ENCODE peak calls at places on chromosomes 4 and X, in four cellular contexts. S is Peyer's patch, Q is endothelial cell of umbilical vein, D is heart left ventricle. T is an unnamed sample.

GRCh38 chr4:156778093-156778492 is 193.5 kb downstream of the PDGFC start:
- DNase-seq in S (no peak), Q (no peak), D (no peak), T (peak; percentile 67)

GRCh38 chrX:57286507-57287251 is at the start of gene FAAH2:
- DNase-seq in S (peak; percentile 81), Q (peak; percentile 1), D (no peak), T (no peak)

GRCh38 chrX:132671229-132671641 is 182.4 kb upstream of the MBNL3 start:
- DNase-seq in D (no peak), Q (no peak), S (no peak), T (no peak)

GRCh38 chr4:10982305-10982704 is 297.7 kb upstream of the CLNK start:
- DNase-seq in S (no peak), D (no peak), Q (no peak), T (no peak)

GRCh38 chrX:16838202-16839066 is 31.7 kb downstream of the RBBP7 start:
- DNase-seq in D (peak; percentile 58), Q (peak; percentile 85), S (no peak), T (peak; percentile 92)

GRCh38 chr4:113686950-113687718 is 74.4 kb downstream of the CAMK2D start:
- DNase-seq in S (no peak), D (no peak), Q (no peak), T (peak; percentile 83)

GRCh38 chrX:72569786-72570185 is 2.9 kb downstream of the HDAC8 start:
- DNase-seq in Q (peak; percentile 22), D (no peak), S (no peak), T (peak; percentile 89)

GRCh38 chr4:16294455-16294854 is 68.2 kb upstream of the TAPT1 start:
- DNase-seq in S (no peak), D (no peak), Q (no peak), T (peak; percentile 38)

GRCh38 chr4:8232748-8233147 is 33.7 kb downstream of the SH3TC1 start:
- DNase-seq in Q (no peak), S (no peak), D (no peak), T (no peak)

GRCh38 chrX:78643874-78644273 is 15.3 kb downstream of the RTL3 start:
- DNase-seq in Q (no peak), S (no peak), D (no peak), T (no peak)

GRCh38 chr4:85005865-85006377 is 39.4 kb upstream of the WDFY3 start:
- DNase-seq in D (no peak), S (no peak), Q (peak; percentile 54), T (peak; percentile 90)

GRCh38 chrX:34365482-34365881 is 233.4 kb upstream of the FAM47A start:
- DNase-seq in D (no peak), S (no peak), Q (peak; percentile 65), T (peak; percentile 53)

GRCh38 chrX:4182010-4182806 is 468.8 kb upstream of the PRKX start:
- DNase-seq in D (no peak), Q (no peak), S (no peak), T (no peak)

GRCh38 chr4:15402146-15402545 is 25.7 kb upstream of the C1QTNF7 start:
- DNase-seq in D (no peak), S (no peak), Q (no peak), T (peak; percentile 50)

GRCh38 chr4:172680701-172681100 is 487.9 kb upstream of the GALNT7 start:
- DNase-seq in S (no peak), D (no peak), Q (no peak), T (peak; percentile 4)

GRCh38 chr4:169071781-169072180 is 61.7 kb upstream of the CBR4 start:
- DNase-seq in D (no peak), Q (no peak), S (no peak), T (peak; percentile 66)

GRCh38 chrX:153845842-153846241 is 15.5 kb upstream of the PDZD4 start:
- DNase-seq in Q (no peak), S (no peak), D (no peak), T (peak; percentile 1)

GRCh38 chr4:159146454-159146853 is 43.6 kb downstream of the RAPGEF2 start:
- DNase-seq in Q (no peak), S (no peak), D (no peak), T (no peak)

GRCh38 chrX:39238017-39238416 is 436.8 kb downstream of the MID1IP1 start:
- DNase-seq in Q (no peak), D (no peak), S (no peak), T (no peak)

GRCh38 chr4:25564836-25565235 is 90.8 kb upstream of the SLC34A2 start:
- DNase-seq in S (no peak), D (no peak), Q (no peak), T (no peak)
- TF ChIP-seq CTCF in S (no peak), D (no peak), Q (no peak), T (no peak)

GRCh38 chr4:2412534-2412884 is 5.9 kb downstream of the ZFYVE28 start:
- DNase-seq in D (no peak), S (peak; percentile 89), Q (no peak), T (no peak)
- H3K4me3 ChIP-seq in D (no peak overlapping the region), S (peak overlapping the region; percentile 40), Q (peak overlapping the region; percentile 18), T (peak overlapping the region; percentile 62)

GRCh38 chr4:121252224-121252806 is 88.2 kb upstream of the TNIP3 start:
- DNase-seq in S (peak; percentile 88), D (peak; percentile 71), Q (peak; percentile 65), T (peak; percentile 71)
- TF ChIP-seq CTCF in S (peak; percentile 72), D (peak; percentile 80), Q (peak; percentile 75), T (peak; percentile 89)

GRCh38 chr4:1414831-1415680 is 8.8 kb upstream of the NKX1-1 start:
- DNase-seq in D (no peak), S (peak; percentile 19), Q (no peak), T (no peak)
- H3K4me3 ChIP-seq in D (no peak overlapping the region), S (no peak overlapping the region), Q (no peak overlapping the region), T (no peak overlapping the region)

DNA sequence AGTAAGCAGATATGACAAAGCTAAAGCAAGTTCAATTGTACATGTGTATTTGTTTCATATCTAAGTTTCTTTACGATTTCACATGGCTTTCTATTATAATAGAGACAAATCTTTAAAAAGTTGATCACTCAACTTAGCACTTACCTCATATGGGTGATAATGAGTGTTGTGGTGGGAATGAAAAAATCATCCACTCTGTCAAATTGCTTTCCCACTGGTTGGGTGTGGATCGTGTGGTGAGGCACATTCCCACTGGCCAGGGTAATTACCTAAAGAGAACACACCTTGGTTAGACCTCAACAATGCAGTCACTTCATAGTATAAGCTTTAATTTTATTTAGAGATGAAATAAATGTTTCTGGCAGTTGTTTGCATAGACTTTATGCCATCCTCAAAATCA is 708.9 kb downstream of the FSTL5 start:
- DNase-seq in Q (no peak), S (no peak), D (no peak), T (no peak)
- TF ChIP-seq CTCF in Q (no peak), S (no peak), D (no peak), T (no peak)

DNA sequence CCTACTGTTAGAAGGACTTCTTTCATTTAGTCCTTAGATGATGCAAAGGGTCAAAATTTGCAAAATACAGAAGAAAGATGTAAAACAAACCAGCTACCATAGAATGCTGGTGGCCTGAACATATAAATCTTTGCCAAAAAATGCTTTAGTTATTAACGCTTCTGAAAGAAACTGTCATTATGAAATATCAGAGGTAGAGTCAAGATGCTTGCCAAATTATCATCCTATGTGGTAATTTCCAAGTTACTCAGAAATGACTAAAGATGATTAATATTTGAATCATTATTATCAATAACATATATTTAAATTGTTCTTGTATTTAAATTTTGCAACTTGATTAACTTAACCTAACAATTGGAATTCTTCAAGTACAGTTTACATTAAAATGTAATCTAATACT is 588.4 kb upstream of the FAM241A start:
- DNase-seq in S (no peak), Q (no peak), D (no peak), T (no peak)
- H3K4me3 ChIP-seq in S (no peak overlapping the region), Q (no peak overlapping the region), D (no peak overlapping the region), T (no peak overlapping the region)

GRCh38 chrX:119669424-119670037 is 23.4 kb downstream of the SEPTIN6 start:
- DNase-seq in Q (peak; percentile 68), S (no peak), D (peak; percentile 52), T (no peak)

GRCh38 chrX:119676949-119677653 is 15.9 kb downstream of the SEPTIN6 start:
- DNase-seq in S (no peak), Q (no peak), D (no peak), T (no peak)

GRCh38 chrX:119673336-119673735 is 19.6 kb downstream of the SEPTIN6 start:
- DNase-seq in D (no peak), Q (no peak), S (no peak), T (no peak)

GRCh38 chrX:119667111-119667928 is 25.6 kb downstream of the SEPTIN6 start:
- DNase-seq in D (peak; percentile 49), S (no peak), Q (no peak), T (no peak)

DNA sequence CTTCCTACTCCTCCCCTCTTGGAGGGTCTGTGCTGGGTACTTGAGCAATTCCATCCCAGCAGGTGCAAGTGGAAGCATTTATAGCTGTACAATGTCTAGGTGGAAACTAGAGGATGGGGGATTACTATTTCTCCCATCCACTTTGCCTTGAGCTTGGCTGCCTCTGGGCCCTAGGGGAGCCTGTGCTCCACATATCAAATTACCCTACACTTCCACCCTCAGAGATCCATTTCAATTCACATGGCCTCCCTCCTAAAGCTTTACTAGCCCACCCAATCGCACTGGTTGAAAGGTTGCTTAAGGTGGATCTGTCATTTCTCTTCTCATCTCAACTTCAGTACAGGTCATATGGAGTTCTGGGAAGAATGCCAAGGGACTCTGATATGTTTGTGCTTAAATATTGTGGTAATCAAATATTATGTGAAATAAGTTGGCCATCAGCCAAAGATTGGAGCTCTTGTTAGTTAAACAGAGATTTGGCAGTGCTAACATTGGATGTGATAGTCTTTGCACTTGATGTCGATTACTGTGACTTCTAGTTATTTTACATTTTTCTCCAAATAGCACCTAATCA is 20.6 kb downstream of the SEPTIN6 start:
- DNase-seq in S (no peak), D (no peak), Q (no peak), T (no peak)
- TF ChIP-seq CTCF in S (no peak), D (no peak), Q (no peak), T (no peak)

GRCh38 chr4:2836391-2836859 is 7.2 kb upstream of the ADD1 start:
- DNase-seq in D (peak; percentile 20), Q (no peak), S (peak; percentile 44), T (no peak)

GRCh38 chr4:2835978-2836377 is 7.7 kb upstream of the ADD1 start:
- DNase-seq in D (peak; percentile 29), Q (no peak), S (peak; percentile 46), T (no peak)

GRCh38 chr4:2837904-2838496 is 5.6 kb upstream of the ADD1 start:
- DNase-seq in D (peak; percentile 67), S (peak; percentile 85), Q (peak; percentile 79), T (peak; percentile 59)

GRCh38 chr4:2839060-2839459 is 4.6 kb upstream of the ADD1 start:
- DNase-seq in D (no peak), S (no peak), Q (no peak), T (no peak)

DNA sequence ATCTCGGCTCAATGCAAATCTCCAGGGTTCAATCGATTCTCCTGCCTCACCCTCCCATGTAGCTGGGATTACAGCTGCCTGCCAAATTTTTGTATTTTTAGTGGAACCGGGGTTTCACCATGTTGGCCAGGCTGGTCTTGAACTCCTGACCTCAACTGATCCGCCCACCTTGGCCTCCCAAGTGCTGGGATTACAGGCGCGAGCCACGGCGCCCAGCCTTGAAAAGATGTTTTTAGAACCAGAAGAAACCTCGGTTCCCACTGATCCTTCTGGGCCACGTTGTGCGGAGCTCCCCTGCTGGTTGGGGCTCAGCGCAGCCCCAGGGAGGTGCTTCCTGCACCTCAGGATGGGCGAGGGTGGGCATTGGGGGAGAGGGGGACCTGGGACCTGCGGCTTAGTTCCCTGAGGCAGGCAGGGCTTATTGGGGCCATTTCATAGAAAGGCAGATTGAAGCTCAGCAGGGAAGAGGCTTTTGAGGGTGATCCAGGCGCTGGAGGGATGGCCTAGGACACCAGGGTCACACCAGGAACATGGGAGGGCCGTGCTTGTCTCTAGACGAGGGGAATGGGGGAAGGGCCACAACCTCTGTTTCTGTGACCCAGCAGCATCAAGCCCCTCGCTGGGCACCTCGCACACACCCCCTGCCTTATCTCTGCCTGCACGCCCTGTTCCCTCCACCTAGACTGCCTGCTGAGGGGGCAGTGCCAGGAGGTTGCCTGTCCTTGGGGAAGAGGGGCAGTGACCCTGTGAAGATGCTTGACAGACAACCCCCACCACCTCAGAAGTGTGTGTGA is 6.3 kb upstream of the ADD1 start:
- DNase-seq in D (no peak), Q (no peak), S (peak; percentile 44), T (no peak)
- H3K4me3 ChIP-seq in D (no peak overlapping the region), Q (no peak overlapping the region), S (no peak overlapping the region), T (peak overlapping the region; percentile 41)